ENCODE peak calls at places on chromosomes 3 and 15, in eight cellular contexts. L, Q, P, F, J, E, Y and T are unnamed samples.

GRCh38 chr3:167776144-167776685 is 40.7 kb downstream of the SERPINI1 start:
- DNase-seq in L (no peak), Q (no peak), P (no peak), F (no peak), J (peak), E (no peak), Y (no peak), T (no peak)

GRCh38 chr3:64152100-64152499 is 73.2 kb downstream of the PRICKLE2 start:
- DNase-seq in L (peak), Q (peak), P (no peak), F (no peak), J (peak), E (peak), Y (peak), T (peak)

GRCh38 chr3:133874344-133874743 is 21.3 kb downstream of the RAB6B start:
- DNase-seq in L (no peak), Q (peak), P (no peak), F (no peak), J (no peak), E (no peak), Y (no peak), T (no peak)

GRCh38 chr3:129608087-129608935 is 1.8 kb upstream of the PLXND1 start:
- DNase-seq in L (no peak), Q (peak), P (no peak), F (no peak), J (peak), E (peak), Y (peak), T (no peak)

GRCh38 chr3:183527421-183527979 is 28.0 kb downstream of the KLHL6 start:
- DNase-seq in L (no peak), Q (no peak), P (peak), F (no peak), J (no peak), E (no peak), Y (no peak), T (no peak)

GRCh38 chr15:69338535-69339213 is 40.0 kb downstream of the PAQR5 start:
- DNase-seq in L (no peak), Q (peak), P (no peak), F (no peak), J (peak), E (peak), Y (peak), T (no peak)

GRCh38 chr15:85164841-85165466 is 183.3 kb downstream of the PDE8A start:
- DNase-seq in L (no peak), Q (no peak), P (no peak), F (no peak), J (no peak), E (no peak), Y (no peak), T (no peak)

GRCh38 chr3:161576733-161577510 is 80.3 kb downstream of the OTOL1 start:
- DNase-seq in L (no peak), Q (peak), P (no peak), F (no peak), J (no peak), E (no peak), Y (peak), T (no peak)

GRCh38 chr3:70108072-70108471 is 108.5 kb downstream of the SAMMSON start:
- DNase-seq in L (no peak), Q (no peak), P (no peak), F (no peak), J (no peak), E (peak), Y (peak), T (no peak)

GRCh38 chr15:42890161-42890913 is 30.2 kb downstream of the TTBK2 start:
- DNase-seq in L (no peak), Q (peak), P (no peak), F (no peak), J (peak), E (peak), Y (peak), T (peak)

GRCh38 chr3:168865022-168865551 is 769.4 kb upstream of the GOLIM4 start:
- DNase-seq in L (no peak), Q (peak), P (no peak), F (no peak), J (no peak), E (peak), Y (peak), T (peak)

GRCh38 chr15:89958107-89958805 is 42.9 kb upstream of the ZNF710 start:
- DNase-seq in L (no peak), Q (no peak), P (no peak), F (no peak), J (no peak), E (no peak), Y (peak), T (no peak)

GRCh38 chr3:39275963-39276593 is 3.8 kb downstream of the CX3CR1 start:
- DNase-seq in L (no peak), Q (no peak), P (no peak), F (no peak), J (no peak), E (no peak), Y (no peak), T (no peak)

GRCh38 chr3:140753865-140754754 is 76.2 kb downstream of the TRIM42 start:
- DNase-seq in L (no peak), Q (no peak), P (no peak), F (no peak), J (peak), E (no peak), Y (peak), T (no peak)

GRCh38 chr15:50058231-50058630 is 60.8 kb downstream of the ATP8B4 start:
- DNase-seq in L (no peak), Q (peak), P (no peak), F (no peak), J (peak), E (no peak), Y (peak), T (no peak)

GRCh38 chr3:88142094-88142624 is 7.6 kb upstream of the C3orf38 start:
- DNase-seq in L (no peak), Q (peak), P (no peak), F (no peak), J (peak), E (no peak), Y (peak), T (peak)

GRCh38 chr15:42584031-42584765 is 8.8 kb downstream of the STARD9 start:
- DNase-seq in L (no peak), Q (peak), P (no peak), F (no peak), J (peak), E (no peak), Y (no peak), T (no peak)

GRCh38 chr3:25587526-25587925 is 77.2 kb downstream of the TOP2B start:
- DNase-seq in L (no peak), Q (peak), P (no peak), F (no peak), J (no peak), E (no peak), Y (peak), T (no peak)

GRCh38 chr3:42746455-42747450 is 26.3 kb downstream of the CCDC13 start:
- DNase-seq in L (peak), Q (peak), P (no peak), F (no peak), J (peak), E (no peak), Y (no peak), T (no peak)

GRCh38 chr15:67035886-67036285 is 29.5 kb upstream of the SMAD3 start:
- DNase-seq in L (no peak), Q (peak), P (no peak), F (no peak), J (peak), E (no peak), Y (no peak), T (no peak)

GRCh38 chr3:170364965-170365364 is 7.5 kb downstream of the SKIL start:
- DNase-seq in L (no peak), Q (no peak), P (no peak), F (no peak), J (no peak), E (no peak), Y (no peak), T (no peak)

GRCh38 chr3:170363471-170363994 is 6.0 kb downstream of the SKIL start:
- DNase-seq in L (no peak), Q (no peak), P (no peak), F (no peak), J (no peak), E (no peak), Y (no peak), T (no peak)

GRCh38 chr3:170372190-170372879 is 14.8 kb downstream of the SKIL start:
- DNase-seq in L (no peak), Q (peak), P (no peak), F (no peak), J (no peak), E (no peak), Y (no peak), T (no peak)

GRCh38 chr3:170367797-170368196 is 10.3 kb downstream of the SKIL start:
- DNase-seq in L (no peak), Q (no peak), P (no peak), F (no peak), J (no peak), E (no peak), Y (no peak), T (no peak)

GRCh38 chr3:170368921-170369320 is 11.4 kb downstream of the SKIL start:
- DNase-seq in L (no peak), Q (peak), P (no peak), F (no peak), J (no peak), E (no peak), Y (peak), T (no peak)
- TF ChIP-seq CTCF in L (peak), Q (peak), P (no peak), F (peak), J (peak), E (peak), Y (peak), T (peak)

GRCh38 chr3:126490619-126491018 is 14.9 kb upstream of the ZXDC start:
- DNase-seq in L (no peak), Q (no peak), P (no peak), F (peak), J (no peak), E (no peak), Y (no peak), T (no peak)
- TF ChIP-seq CTCF in L (no peak), Q (no peak), P (no peak), F (no peak), J (no peak), E (no peak), Y (no peak), T (no peak)

DNA sequence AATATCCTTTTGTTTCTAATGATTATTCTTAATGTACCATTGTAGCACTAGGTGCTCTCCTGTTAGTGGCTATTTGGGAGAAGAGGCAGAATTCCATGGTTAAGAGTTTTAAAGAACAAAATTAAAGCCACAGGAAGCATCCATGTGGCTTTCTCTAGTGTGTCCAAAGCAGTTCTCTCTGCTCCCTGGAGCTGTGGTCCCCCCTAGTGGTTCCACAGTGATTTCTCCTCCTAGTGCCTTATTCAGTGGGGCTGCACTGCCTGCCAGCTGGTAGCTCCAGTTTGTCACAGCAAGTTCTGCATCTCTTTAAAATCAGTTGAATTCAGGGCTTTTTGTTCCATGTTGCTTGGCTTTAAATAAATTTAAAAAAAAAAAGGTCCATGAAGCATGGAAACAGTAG is 39.6 kb upstream of the FAM98B start:
- DNase-seq in L (peak), Q (peak), P (no peak), F (no peak), J (peak), E (peak), Y (peak), T (peak)
- TF ChIP-seq CTCF in L (peak), Q (peak), P (peak), F (peak), J (peak), E (peak), Y (peak), T (peak)

DNA sequence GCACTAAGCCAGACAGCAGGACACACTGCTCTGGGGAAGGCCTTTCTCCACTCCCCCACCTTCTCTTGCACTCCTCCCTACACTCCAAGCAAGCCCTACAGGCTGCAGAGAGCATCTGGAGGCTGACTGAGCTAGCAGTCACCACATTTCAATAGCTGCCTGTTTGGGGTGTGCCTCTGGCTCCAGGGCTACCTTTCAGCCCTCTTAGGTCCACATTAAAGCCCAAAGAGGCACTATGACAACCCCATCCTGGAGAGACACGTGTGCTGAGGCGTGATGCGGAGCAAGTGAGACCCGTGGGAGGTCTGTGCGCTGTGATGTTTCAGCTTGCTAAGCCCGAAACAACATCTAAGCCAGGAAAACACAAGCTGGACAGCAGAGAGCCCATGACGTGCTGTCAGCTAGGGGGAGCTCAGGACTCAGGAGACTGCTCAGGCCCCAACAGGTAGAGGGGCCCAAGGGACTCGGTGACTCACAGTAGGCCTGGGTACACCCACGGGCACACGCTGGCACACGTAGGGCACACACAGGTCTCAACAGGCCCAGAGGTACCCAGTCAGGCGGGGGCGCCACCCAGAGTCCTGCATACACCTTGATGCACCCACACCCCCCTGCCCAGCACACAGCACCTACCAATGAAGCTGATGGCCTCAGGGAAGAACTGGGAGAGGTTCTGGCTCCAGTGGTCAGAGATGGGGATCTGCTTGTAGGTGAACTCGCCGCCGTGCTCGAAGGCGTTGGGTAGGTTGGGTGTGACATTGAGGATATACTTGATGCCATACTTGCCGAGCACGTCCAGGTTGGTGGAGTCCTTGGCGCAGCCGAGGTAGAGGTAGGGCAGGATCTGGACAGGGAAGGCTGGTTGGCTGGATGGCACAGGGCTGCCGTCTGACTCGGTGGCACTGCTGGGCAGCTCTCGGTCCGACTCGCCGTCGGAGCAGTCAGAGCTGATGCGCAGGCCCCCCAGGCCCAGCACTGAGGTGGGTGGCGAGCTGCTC is 2.8 kb downstream of the DUSP7 start:
- DNase-seq in L (peak), Q (peak), P (peak), F (peak), J (no peak), E (no peak), Y (peak), T (peak)
- TF ChIP-seq CTCF in L (peak), Q (peak), P (peak), F (peak), J (no peak), E (peak), Y (peak), T (no peak)

GRCh38 chr15:62269504-62269903 is 104.4 kb upstream of the C2CD4B start:
- DNase-seq in L (no peak), Q (no peak), P (no peak), F (no peak), J (no peak), E (no peak), Y (no peak), T (no peak)
- TF ChIP-seq CTCF in L (no peak), Q (no peak), P (no peak), F (no peak), J (no peak), E (no peak), Y (no peak), T (no peak)

GRCh38 chr3:48662140-48662752 is 440 bp downstream of the CELSR3 start:
- DNase-seq in L (no peak), Q (no peak), P (no peak), F (no peak), J (no peak), E (no peak), Y (no peak), T (no peak)

GRCh38 chr3:48661501-48662139 is 1.1 kb downstream of the CELSR3 start:
- DNase-seq in L (no peak), Q (peak), P (peak), F (peak), J (peak), E (peak), Y (peak), T (peak)

GRCh38 chr3:48663489-48664312 is 1.0 kb upstream of the CELSR3 start:
- DNase-seq in L (peak), Q (peak), P (peak), F (peak), J (peak), E (peak), Y (peak), T (peak)

GRCh38 chr3:48664313-48664644 is 1.6 kb upstream of the CELSR3 start:
- DNase-seq in L (no peak), Q (no peak), P (no peak), F (no peak), J (no peak), E (no peak), Y (no peak), T (no peak)

GRCh38 chr3:48662753-48663488 is at the start of gene CELSR3:
- DNase-seq in L (no peak), Q (peak), P (peak), F (no peak), J (peak), E (peak), Y (peak), T (peak)
- TF ChIP-seq CTCF in L (no peak), Q (no peak), P (no peak), F (no peak), J (no peak), E (no peak), Y (no peak), T (no peak)

DNA sequence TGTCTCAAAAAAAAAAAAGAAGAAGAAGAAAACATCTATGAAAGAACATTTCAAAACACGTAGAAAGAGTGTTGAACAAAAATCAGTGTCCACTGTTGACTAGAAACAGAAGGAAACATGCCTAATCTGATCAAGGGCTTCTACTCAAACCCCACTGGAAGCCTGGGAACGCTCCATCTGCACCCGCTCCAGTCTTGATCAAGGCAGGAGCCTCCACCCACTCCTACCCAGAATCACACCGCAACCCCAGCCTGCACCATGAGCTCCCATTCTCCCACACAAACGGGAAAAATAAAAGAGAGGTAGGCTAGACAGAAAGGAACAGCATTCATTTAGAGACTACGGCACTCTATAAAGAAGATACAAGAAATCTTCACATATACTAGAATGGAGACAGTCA is 40.9 kb upstream of the OCA2 start:
- DNase-seq in L (no peak), Q (no peak), P (no peak), F (no peak), J (no peak), E (no peak), Y (no peak), T (no peak)
- TF ChIP-seq CTCF in L (no peak), Q (no peak), P (no peak), F (no peak), J (no peak), E (no peak), Y (no peak), T (no peak)

GRCh38 chr3:187230011-187230410 is 32.7 kb downstream of the RTP1 start:
- DNase-seq in L (no peak), Q (peak), P (no peak), F (no peak), J (peak), E (no peak), Y (no peak), T (no peak)
- TF ChIP-seq CTCF in L (no peak), Q (no peak), P (no peak), F (no peak), J (no peak), E (no peak), Y (no peak), T (no peak)